ENCODE peak calls at places on chromosomes 13 and 19, in six cellular contexts. One of them, this sample, is unnamed.

GRCh38 chr19:40090256-40091204 is at the start of gene ZNF780A:
- DNase-seq in RPMI8226: peak; percentile 67
- DNase-seq in activated T-cell treated with anti-CD3 and anti-CD28 coated beads for 1 hour: peak; percentile 60
- DNase-seq in Right ventricle myocardium inferior: peak; percentile 92
- DNase-seq in activated naive CD4-positive, alpha-beta T cell treated with anti-CD3 and anti-CD28 coated beads, Interleukin-2, amount 50 U/mL, for 72 hours: peak; percentile 73
- DNase-seq in NCI-H460: peak; percentile 46
- DNase-seq in this sample: peak; percentile 88

GRCh38 chr13:98451676-98452105 is 125.2 kb downstream of the STK24 start:
- DNase-seq in RPMI8226: no peak
- DNase-seq in activated T-cell treated with anti-CD3 and anti-CD28 coated beads for 1 hour: no peak
- DNase-seq in Right ventricle myocardium inferior: no peak
- DNase-seq in activated naive CD4-positive, alpha-beta T cell treated with anti-CD3 and anti-CD28 coated beads, Interleukin-2, amount 50 U/mL, for 72 hours: no peak
- DNase-seq in NCI-H460: no peak
- DNase-seq in this sample: peak; percentile 63

GRCh38 chr19:46903458-46903857 is 42.7 kb downstream of the ARHGAP35 start:
- DNase-seq in RPMI8226: no peak
- DNase-seq in activated T-cell treated with anti-CD3 and anti-CD28 coated beads for 1 hour: no peak
- DNase-seq in Right ventricle myocardium inferior: no peak
- DNase-seq in activated naive CD4-positive, alpha-beta T cell treated with anti-CD3 and anti-CD28 coated beads, Interleukin-2, amount 50 U/mL, for 72 hours: no peak
- DNase-seq in NCI-H460: no peak
- DNase-seq in this sample: no peak

GRCh38 chr13:67557642-67558241 is 327.6 kb upstream of the PCDH9 start:
- DNase-seq in RPMI8226: no peak
- DNase-seq in activated T-cell treated with anti-CD3 and anti-CD28 coated beads for 1 hour: no peak
- DNase-seq in Right ventricle myocardium inferior: no peak
- DNase-seq in activated naive CD4-positive, alpha-beta T cell treated with anti-CD3 and anti-CD28 coated beads, Interleukin-2, amount 50 U/mL, for 72 hours: no peak
- DNase-seq in NCI-H460: no peak
- DNase-seq in this sample: no peak

GRCh38 chr19:55476100-55476775 is at the start of gene ZNF628:
- DNase-seq in RPMI8226: peak; percentile 99
- DNase-seq in activated T-cell treated with anti-CD3 and anti-CD28 coated beads for 1 hour: peak; percentile 96
- DNase-seq in Right ventricle myocardium inferior: peak; percentile 100
- DNase-seq in activated naive CD4-positive, alpha-beta T cell treated with anti-CD3 and anti-CD28 coated beads, Interleukin-2, amount 50 U/mL, for 72 hours: peak; percentile 94
- DNase-seq in NCI-H460: peak; percentile 94
- DNase-seq in this sample: peak; percentile 99

GRCh38 chr19:58346961-58347929 is 6.0 kb downstream of the A1BG start:
- DNase-seq in RPMI8226: peak; percentile 76
- DNase-seq in activated T-cell treated with anti-CD3 and anti-CD28 coated beads for 1 hour: peak; percentile 52
- DNase-seq in Right ventricle myocardium inferior: peak; percentile 87
- DNase-seq in activated naive CD4-positive, alpha-beta T cell treated with anti-CD3 and anti-CD28 coated beads, Interleukin-2, amount 50 U/mL, for 72 hours: peak; percentile 92
- DNase-seq in NCI-H460: peak; percentile 39
- DNase-seq in this sample: peak; percentile 77

GRCh38 chr19:46392252-46392801 is 21.0 kb downstream of the CCDC8 start:
- DNase-seq in RPMI8226: no peak
- DNase-seq in activated T-cell treated with anti-CD3 and anti-CD28 coated beads for 1 hour: no peak
- DNase-seq in Right ventricle myocardium inferior: peak; percentile 44
- DNase-seq in activated naive CD4-positive, alpha-beta T cell treated with anti-CD3 and anti-CD28 coated beads, Interleukin-2, amount 50 U/mL, for 72 hours: no peak
- DNase-seq in NCI-H460: no peak
- DNase-seq in this sample: peak; percentile 47

GRCh38 chr13:21657538-21657937 is 13.3 kb upstream of the FGF9 start:
- DNase-seq in RPMI8226: no peak
- DNase-seq in activated T-cell treated with anti-CD3 and anti-CD28 coated beads for 1 hour: no peak
- DNase-seq in Right ventricle myocardium inferior: no peak
- DNase-seq in activated naive CD4-positive, alpha-beta T cell treated with anti-CD3 and anti-CD28 coated beads, Interleukin-2, amount 50 U/mL, for 72 hours: no peak
- DNase-seq in NCI-H460: no peak
- DNase-seq in this sample: no peak

GRCh38 chr13:23628250-23628649 is 58.0 kb downstream of the TNFRSF19 start:
- DNase-seq in RPMI8226: no peak
- DNase-seq in activated T-cell treated with anti-CD3 and anti-CD28 coated beads for 1 hour: no peak
- DNase-seq in Right ventricle myocardium inferior: no peak
- DNase-seq in activated naive CD4-positive, alpha-beta T cell treated with anti-CD3 and anti-CD28 coated beads, Interleukin-2, amount 50 U/mL, for 72 hours: no peak
- DNase-seq in NCI-H460: no peak
- DNase-seq in this sample: no peak

GRCh38 chr13:91684746-91685145 is 286.3 kb downstream of the GPC5 start:
- DNase-seq in RPMI8226: no peak
- DNase-seq in activated T-cell treated with anti-CD3 and anti-CD28 coated beads for 1 hour: no peak
- DNase-seq in Right ventricle myocardium inferior: no peak
- DNase-seq in activated naive CD4-positive, alpha-beta T cell treated with anti-CD3 and anti-CD28 coated beads, Interleukin-2, amount 50 U/mL, for 72 hours: no peak
- DNase-seq in NCI-H460: no peak
- DNase-seq in this sample: no peak

GRCh38 chr13:113060557-113061270 is 44.9 kb upstream of the F7 start:
- DNase-seq in RPMI8226: no peak
- DNase-seq in activated T-cell treated with anti-CD3 and anti-CD28 coated beads for 1 hour: no peak
- DNase-seq in Right ventricle myocardium inferior: peak; percentile 9
- DNase-seq in activated naive CD4-positive, alpha-beta T cell treated with anti-CD3 and anti-CD28 coated beads, Interleukin-2, amount 50 U/mL, for 72 hours: no peak
- DNase-seq in NCI-H460: no peak
- DNase-seq in this sample: peak; percentile 35

GRCh38 chr13:19567820-19568534 is 6.6 kb upstream of the TPTE2 start:
- DNase-seq in RPMI8226: no peak
- DNase-seq in activated T-cell treated with anti-CD3 and anti-CD28 coated beads for 1 hour: no peak
- DNase-seq in Right ventricle myocardium inferior: no peak
- DNase-seq in activated naive CD4-positive, alpha-beta T cell treated with anti-CD3 and anti-CD28 coated beads, Interleukin-2, amount 50 U/mL, for 72 hours: no peak
- DNase-seq in NCI-H460: no peak
- DNase-seq in this sample: no peak

GRCh38 chr19:995051-995827 is 5.0 kb upstream of the GRIN3B start:
- DNase-seq in RPMI8226: peak; percentile 37
- DNase-seq in activated T-cell treated with anti-CD3 and anti-CD28 coated beads for 1 hour: no peak
- DNase-seq in Right ventricle myocardium inferior: no peak
- DNase-seq in activated naive CD4-positive, alpha-beta T cell treated with anti-CD3 and anti-CD28 coated beads, Interleukin-2, amount 50 U/mL, for 72 hours: no peak
- DNase-seq in NCI-H460: no peak
- DNase-seq in this sample: no peak

GRCh38 chr19:1590641-1591397 is 1.8 kb downstream of the MBD3 start:
- DNase-seq in RPMI8226: peak; percentile 65
- DNase-seq in activated T-cell treated with anti-CD3 and anti-CD28 coated beads for 1 hour: no peak
- DNase-seq in Right ventricle myocardium inferior: no peak
- DNase-seq in activated naive CD4-positive, alpha-beta T cell treated with anti-CD3 and anti-CD28 coated beads, Interleukin-2, amount 50 U/mL, for 72 hours: no peak
- DNase-seq in NCI-H460: no peak
- DNase-seq in this sample: no peak

GRCh38 chr13:37870895-37871550 is 1.5 kb upstream of the TRPC4 start:
- DNase-seq in RPMI8226: no peak
- DNase-seq in activated T-cell treated with anti-CD3 and anti-CD28 coated beads for 1 hour: no peak
- DNase-seq in Right ventricle myocardium inferior: no peak
- DNase-seq in activated naive CD4-positive, alpha-beta T cell treated with anti-CD3 and anti-CD28 coated beads, Interleukin-2, amount 50 U/mL, for 72 hours: no peak
- DNase-seq in NCI-H460: no peak
- DNase-seq in this sample: no peak

GRCh38 chr19:16896913-16897571 is 8.2 kb downstream of the F2RL3 start:
- DNase-seq in RPMI8226: peak; percentile 78
- DNase-seq in activated T-cell treated with anti-CD3 and anti-CD28 coated beads for 1 hour: peak; percentile 51
- DNase-seq in Right ventricle myocardium inferior: peak; percentile 96
- DNase-seq in activated naive CD4-positive, alpha-beta T cell treated with anti-CD3 and anti-CD28 coated beads, Interleukin-2, amount 50 U/mL, for 72 hours: peak; percentile 62
- DNase-seq in NCI-H460: peak; percentile 16
- DNase-seq in this sample: peak; percentile 74

GRCh38 chr13:99124695-99125334 is 75.8 kb upstream of the UBAC2 start:
- DNase-seq in RPMI8226: no peak
- DNase-seq in activated T-cell treated with anti-CD3 and anti-CD28 coated beads for 1 hour: no peak
- DNase-seq in Right ventricle myocardium inferior: no peak
- DNase-seq in activated naive CD4-positive, alpha-beta T cell treated with anti-CD3 and anti-CD28 coated beads, Interleukin-2, amount 50 U/mL, for 72 hours: peak; percentile 17
- DNase-seq in NCI-H460: peak; percentile 2
- DNase-seq in this sample: no peak

GRCh38 chr19:1251233-1251502 is 2.8 kb downstream of the MIDN start:
- DNase-seq in RPMI8226: no peak
- DNase-seq in activated T-cell treated with anti-CD3 and anti-CD28 coated beads for 1 hour: no peak
- DNase-seq in Right ventricle myocardium inferior: no peak
- DNase-seq in activated naive CD4-positive, alpha-beta T cell treated with anti-CD3 and anti-CD28 coated beads, Interleukin-2, amount 50 U/mL, for 72 hours: no peak
- DNase-seq in NCI-H460: no peak
- DNase-seq in this sample: peak; percentile 59

GRCh38 chr19:41264581-41265375 is 606 bp downstream of the HNRNPUL1 start:
- DNase-seq in RPMI8226: peak; percentile 55
- DNase-seq in activated T-cell treated with anti-CD3 and anti-CD28 coated beads for 1 hour: peak; percentile 44
- DNase-seq in Right ventricle myocardium inferior: peak; percentile 72
- DNase-seq in activated naive CD4-positive, alpha-beta T cell treated with anti-CD3 and anti-CD28 coated beads, Interleukin-2, amount 50 U/mL, for 72 hours: peak; percentile 51
- DNase-seq in NCI-H460: no peak
- DNase-seq in this sample: peak; percentile 60

GRCh38 chr19:10037367-10037766 is 24.1 kb downstream of the RDH8 start:
- DNase-seq in RPMI8226: no peak
- DNase-seq in activated T-cell treated with anti-CD3 and anti-CD28 coated beads for 1 hour: no peak
- DNase-seq in Right ventricle myocardium inferior: no peak
- DNase-seq in activated naive CD4-positive, alpha-beta T cell treated with anti-CD3 and anti-CD28 coated beads, Interleukin-2, amount 50 U/mL, for 72 hours: no peak
- DNase-seq in NCI-H460: no peak
- DNase-seq in this sample: no peak

GRCh38 chr19:35027851-35028599 is 2.2 kb upstream of the SCN1B start:
- DNase-seq in RPMI8226: no peak
- DNase-seq in activated T-cell treated with anti-CD3 and anti-CD28 coated beads for 1 hour: no peak
- DNase-seq in Right ventricle myocardium inferior: no peak
- DNase-seq in activated naive CD4-positive, alpha-beta T cell treated with anti-CD3 and anti-CD28 coated beads, Interleukin-2, amount 50 U/mL, for 72 hours: no peak
- DNase-seq in NCI-H460: no peak
- DNase-seq in this sample: no peak

GRCh38 chr13:75486146-75486545 is 4.2 kb upstream of the TBC1D4 start:
- DNase-seq in RPMI8226: no peak
- DNase-seq in activated T-cell treated with anti-CD3 and anti-CD28 coated beads for 1 hour: no peak
- DNase-seq in Right ventricle myocardium inferior: no peak
- DNase-seq in activated naive CD4-positive, alpha-beta T cell treated with anti-CD3 and anti-CD28 coated beads, Interleukin-2, amount 50 U/mL, for 72 hours: no peak
- DNase-seq in NCI-H460: no peak
- DNase-seq in this sample: no peak

GRCh38 chr13:98295371-98295770 is 118.3 kb upstream of the RNF113B start:
- DNase-seq in RPMI8226: no peak
- DNase-seq in activated T-cell treated with anti-CD3 and anti-CD28 coated beads for 1 hour: no peak
- DNase-seq in Right ventricle myocardium inferior: no peak
- DNase-seq in activated naive CD4-positive, alpha-beta T cell treated with anti-CD3 and anti-CD28 coated beads, Interleukin-2, amount 50 U/mL, for 72 hours: no peak
- DNase-seq in NCI-H460: no peak
- DNase-seq in this sample: no peak

GRCh38 chr13:69565334-69565733 is 542.3 kb upstream of the ATXN8OS start:
- DNase-seq in RPMI8226: peak; percentile 17
- DNase-seq in activated T-cell treated with anti-CD3 and anti-CD28 coated beads for 1 hour: no peak
- DNase-seq in Right ventricle myocardium inferior: no peak
- DNase-seq in activated naive CD4-positive, alpha-beta T cell treated with anti-CD3 and anti-CD28 coated beads, Interleukin-2, amount 50 U/mL, for 72 hours: no peak
- DNase-seq in NCI-H460: peak; percentile 13
- DNase-seq in this sample: no peak

GRCh38 chr13:77150651-77151050 is 123.7 kb upstream of the FBXL3 start:
- DNase-seq in RPMI8226: no peak
- DNase-seq in activated T-cell treated with anti-CD3 and anti-CD28 coated beads for 1 hour: no peak
- DNase-seq in Right ventricle myocardium inferior: no peak
- DNase-seq in activated naive CD4-positive, alpha-beta T cell treated with anti-CD3 and anti-CD28 coated beads, Interleukin-2, amount 50 U/mL, for 72 hours: no peak
- DNase-seq in NCI-H460: no peak
- DNase-seq in this sample: no peak

GRCh38 chr13:20812890-20813289 is 39.1 kb upstream of the EEF1AKMT1 start:
- DNase-seq in RPMI8226: no peak
- DNase-seq in activated T-cell treated with anti-CD3 and anti-CD28 coated beads for 1 hour: no peak
- DNase-seq in Right ventricle myocardium inferior: peak; percentile 17
- DNase-seq in activated naive CD4-positive, alpha-beta T cell treated with anti-CD3 and anti-CD28 coated beads, Interleukin-2, amount 50 U/mL, for 72 hours: no peak
- DNase-seq in NCI-H460: no peak
- DNase-seq in this sample: no peak

GRCh38 chr19:33410915-33411401 is 37.4 kb downstream of the CEBPG start:
- DNase-seq in RPMI8226: no peak
- DNase-seq in activated T-cell treated with anti-CD3 and anti-CD28 coated beads for 1 hour: no peak
- DNase-seq in Right ventricle myocardium inferior: peak; percentile 57
- DNase-seq in activated naive CD4-positive, alpha-beta T cell treated with anti-CD3 and anti-CD28 coated beads, Interleukin-2, amount 50 U/mL, for 72 hours: no peak
- DNase-seq in NCI-H460: no peak
- DNase-seq in this sample: no peak

GRCh38 chr19:46845959-46846459 is 4.6 kb downstream of the AP2S1 start:
- DNase-seq in RPMI8226: no peak
- DNase-seq in activated T-cell treated with anti-CD3 and anti-CD28 coated beads for 1 hour: no peak
- DNase-seq in Right ventricle myocardium inferior: no peak
- DNase-seq in activated naive CD4-positive, alpha-beta T cell treated with anti-CD3 and anti-CD28 coated beads, Interleukin-2, amount 50 U/mL, for 72 hours: no peak
- DNase-seq in NCI-H460: no peak
- DNase-seq in this sample: no peak

GRCh38 chr13:77503398-77503797 is 32.1 kb upstream of the SCEL start:
- DNase-seq in RPMI8226: peak; percentile 23
- DNase-seq in activated T-cell treated with anti-CD3 and anti-CD28 coated beads for 1 hour: no peak
- DNase-seq in Right ventricle myocardium inferior: no peak
- DNase-seq in activated naive CD4-positive, alpha-beta T cell treated with anti-CD3 and anti-CD28 coated beads, Interleukin-2, amount 50 U/mL, for 72 hours: no peak
- DNase-seq in NCI-H460: no peak
- DNase-seq in this sample: no peak

GRCh38 chr19:13118424-13119193 is 545 bp downstream of the NACC1 start:
- DNase-seq in RPMI8226: peak; percentile 56
- DNase-seq in activated T-cell treated with anti-CD3 and anti-CD28 coated beads for 1 hour: no peak
- DNase-seq in Right ventricle myocardium inferior: no peak
- DNase-seq in activated naive CD4-positive, alpha-beta T cell treated with anti-CD3 and anti-CD28 coated beads, Interleukin-2, amount 50 U/mL, for 72 hours: peak; percentile 34
- DNase-seq in NCI-H460: no peak
- DNase-seq in this sample: no peak

GRCh38 chr13:103222683-103223082 is 156.5 kb upstream of the SLC10A2 start:
- DNase-seq in RPMI8226: no peak
- DNase-seq in activated T-cell treated with anti-CD3 and anti-CD28 coated beads for 1 hour: no peak
- DNase-seq in Right ventricle myocardium inferior: no peak
- DNase-seq in activated naive CD4-positive, alpha-beta T cell treated with anti-CD3 and anti-CD28 coated beads, Interleukin-2, amount 50 U/mL, for 72 hours: no peak
- DNase-seq in NCI-H460: no peak
- DNase-seq in this sample: no peak

GRCh38 chr19:10006335-10006708 is 4.0 kb downstream of the COL5A3 start:
- DNase-seq in RPMI8226: no peak
- DNase-seq in activated T-cell treated with anti-CD3 and anti-CD28 coated beads for 1 hour: no peak
- DNase-seq in Right ventricle myocardium inferior: no peak
- DNase-seq in activated naive CD4-positive, alpha-beta T cell treated with anti-CD3 and anti-CD28 coated beads, Interleukin-2, amount 50 U/mL, for 72 hours: no peak
- DNase-seq in NCI-H460: no peak
- DNase-seq in this sample: no peak

GRCh38 chr13:42992585-42993122 is 613 bp upstream of the EPSTI1 start:
- DNase-seq in RPMI8226: peak; percentile 38
- DNase-seq in activated T-cell treated with anti-CD3 and anti-CD28 coated beads for 1 hour: no peak
- DNase-seq in Right ventricle myocardium inferior: no peak
- DNase-seq in activated naive CD4-positive, alpha-beta T cell treated with anti-CD3 and anti-CD28 coated beads, Interleukin-2, amount 50 U/mL, for 72 hours: no peak
- DNase-seq in NCI-H460: no peak
- DNase-seq in this sample: no peak